ENCODE peak calls at places on chromosomes 16 and 17, in eight cellular contexts. R is OCI-LY7, P is hepatocyte, Z is PC-3, V is GM23338, I is MM.1S, L is SK-N-SH, S is HCT116. G is an unnamed sample.

GRCh38 chr17:3512512-3513171 is 36.8 kb downstream of the ASPA start:
- DNase-seq in R (no peak), I (no peak), Z (no peak), V (peak; percentile 46), P (no peak), L (no peak), S (no peak), G (peak; percentile 77)

GRCh38 chr17:37148171-37148570 is 199.4 kb downstream of the AATF start:
- DNase-seq in S (no peak), V (peak; percentile 43), I (no peak), P (no peak), L (no peak), Z (no peak), R (no peak), G (no peak)

GRCh38 chr16:56743840-56744239 is 13.9 kb downstream of the NUP93 start:
- DNase-seq in P (no peak), L (no peak), V (peak; percentile 57), R (no peak), I (no peak), Z (no peak), S (no peak), G (no peak)

GRCh38 chr17:15261818-15262290 is 3.3 kb downstream of the PMP22 start:
- DNase-seq in I (no peak), P (no peak), V (peak; percentile 24), S (no peak), Z (peak; percentile 47), R (no peak), L (no peak), G (peak; percentile 45)

GRCh38 chr16:31476305-31477219 is 4.6 kb downstream of the TGFB1I1 start:
- DNase-seq in L (peak; percentile 59), V (peak; percentile 88), S (no peak), I (peak; percentile 59), P (peak; percentile 86), Z (no peak), R (no peak), G (peak; percentile 52)

GRCh38 chr17:42573095-42573494 is 4.4 kb downstream of the PSMC3IP start:
- DNase-seq in I (no peak), Z (no peak), V (no peak), P (no peak), S (no peak), R (no peak), L (no peak), G (no peak)

GRCh38 chr17:67542219-67543114 is 165.4 kb downstream of the PITPNC1 start:
- DNase-seq in V (no peak), S (no peak), R (no peak), I (no peak), Z (no peak), P (no peak), L (no peak), G (no peak)

GRCh38 chr16:60107920-60108319 is 1373.8 kb upstream of the GOT2 start:
- DNase-seq in L (no peak), R (no peak), I (no peak), Z (no peak), V (peak; percentile 8), S (no peak), P (no peak), G (no peak)

GRCh38 chr16:31157136-31157535 is 7.3 kb upstream of the PRSS36 start:
- DNase-seq in Z (no peak), I (no peak), R (no peak), V (no peak), P (no peak), S (no peak), L (no peak), G (no peak)

GRCh38 chr16:89282523-89282922 is 65.0 kb downstream of the ZNF778 start:
- DNase-seq in P (no peak), L (no peak), V (no peak), S (no peak), I (no peak), Z (no peak), R (no peak), G (no peak)
- TF ChIP-seq EZH2phosphoT487 in P (no peak), L (no peak), V (no peak), S (no peak), I (no peak), Z (no peak), R (no peak), G (no peak)

DNA sequence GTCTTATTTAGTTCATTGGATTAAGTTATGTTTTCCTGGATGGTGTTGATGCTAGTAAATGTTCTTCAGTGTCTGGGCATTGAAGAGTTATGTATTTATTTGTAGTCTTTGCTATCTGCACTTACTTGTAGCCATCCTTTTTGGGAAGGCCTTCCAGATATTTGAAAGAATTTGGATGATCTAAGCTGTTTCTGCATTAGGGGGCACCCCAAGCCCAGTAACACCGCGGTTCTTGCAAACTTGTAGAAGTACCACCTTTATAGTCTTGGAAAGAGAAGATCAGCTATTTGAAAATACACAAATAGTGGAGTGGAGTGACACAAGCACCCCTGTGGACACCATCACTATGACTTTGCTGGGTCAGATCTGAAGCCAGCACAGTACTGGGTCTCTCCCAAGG is 175.9 kb upstream of the KIF2B start:
- DNase-seq in R (no peak), S (no peak), Z (no peak), L (no peak), V (no peak), P (no peak), I (no peak), G (no peak)
- TF ChIP-seq CTCF in R (no peak), S (no peak), Z (no peak), L (no peak), V (peak; percentile 11), P (no peak), I (no peak), G (no peak)

GRCh38 chr17:7897773-7898172 is 9.2 kb downstream of the CHD3 start:
- DNase-seq in R (no peak), P (peak; percentile 55), Z (peak; percentile 21), L (peak; percentile 72), S (no peak), V (no peak), I (no peak), G (no peak)
- H3K4me2 ChIP-seq in R (no peak overlapping the region), P (no peak overlapping the region), Z (no peak overlapping the region), L (no peak overlapping the region), S (no peak overlapping the region), V (no peak overlapping the region), I (no peak overlapping the region), G (no peak overlapping the region)

GRCh38 chr16:11780988-11781680 is 15.9 kb downstream of the ZC3H7A start:
- DNase-seq in L (peak; percentile 35), Z (no peak), I (no peak), V (no peak), P (no peak), R (no peak), S (no peak), G (no peak)
- TF ChIP-seq EZH2phosphoT487 in L (no peak), Z (no peak), I (no peak), V (no peak), P (no peak), R (no peak), S (no peak), G (no peak)

GRCh38 chr17:78041401-78042179 is 83.1 kb downstream of the TNRC6C start:
- DNase-seq in Z (peak; percentile 30), P (no peak), I (no peak), S (no peak), L (peak; percentile 52), V (no peak), R (no peak), G (no peak)

GRCh38 chr17:78039581-78039980 is 81.1 kb downstream of the TNRC6C start:
- DNase-seq in R (no peak), Z (no peak), P (no peak), S (no peak), I (no peak), V (no peak), L (peak; percentile 53), G (no peak)

GRCh38 chr17:78042542-78042941 is 84.0 kb downstream of the TNRC6C start:
- DNase-seq in Z (no peak), V (no peak), I (no peak), R (no peak), P (no peak), L (no peak), S (no peak), G (no peak)

GRCh38 chr17:78038748-78039288 is 80.3 kb downstream of the TNRC6C start:
- DNase-seq in P (no peak), L (no peak), V (no peak), R (no peak), S (no peak), I (no peak), Z (no peak), G (no peak)

GRCh38 chr17:78040561-78041400 is 82.3 kb downstream of the TNRC6C start:
- DNase-seq in V (peak; percentile 27), Z (peak; percentile 80), S (peak; percentile 56), I (no peak), P (peak; percentile 30), R (no peak), L (peak; percentile 95), G (no peak)
- TF ChIP-seq CTCF in V (no peak), Z (peak; percentile 41), S (peak; percentile 27), I (no peak), P (no peak), R (no peak), L (peak; percentile 40), G (no peak)

G was measured in neural progenitor cell.